ENCODE peak calls at places on chromosomes 13 and 19, in nine cellular contexts. One of them, this sample, is unnamed.
A peak's percentile ranks its signal among the peaks of the same experiment; 100 is the strongest.

GRCh38 chr19:10013834-10014618 is 743 bp downstream of the RDH8 start:
- DNase-seq in CD8-positive, alpha-beta T cell: no peak
- DNase-seq in pancreas: no peak
- DNase-seq in lower lobe of right lung: no peak
- DNase-seq in HL-60: no peak
- DNase-seq in fibroblast of lung: no peak
- DNase-seq in cardiac muscle cell: no peak
- DNase-seq in spleen: no peak
- DNase-seq in left lung: no peak
- DNase-seq in this sample: no peak

GRCh38 chr13:42110410-42111155 is 62.1 kb downstream of the DGKH start:
- DNase-seq in lower lobe of right lung: no peak
- DNase-seq in pancreas: peak; percentile 21
- DNase-seq in left lung: no peak
- DNase-seq in cardiac muscle cell: peak; percentile 88
- DNase-seq in CD8-positive, alpha-beta T cell: peak; percentile 13
- DNase-seq in HL-60: peak; percentile 63
- DNase-seq in spleen: no peak
- DNase-seq in fibroblast of lung: peak; percentile 87
- DNase-seq in this sample: peak; percentile 42

GRCh38 chr19:44891016-44891882 is at the start of gene TOMM40:
- DNase-seq in CD8-positive, alpha-beta T cell: peak; percentile 100
- DNase-seq in spleen: peak; percentile 98
- DNase-seq in HL-60: no peak
- DNase-seq in fibroblast of lung: no peak
- DNase-seq in left lung: peak; percentile 100
- DNase-seq in lower lobe of right lung: peak; percentile 100
- DNase-seq in pancreas: peak; percentile 100
- DNase-seq in cardiac muscle cell: no peak
- DNase-seq in this sample: no peak

GRCh38 chr19:30881986-30882385 is 467.2 kb downstream of the TSHZ3 start:
- DNase-seq in spleen: no peak
- DNase-seq in pancreas: no peak
- DNase-seq in left lung: no peak
- DNase-seq in CD8-positive, alpha-beta T cell: no peak
- DNase-seq in HL-60: no peak
- DNase-seq in fibroblast of lung: no peak
- DNase-seq in lower lobe of right lung: no peak
- DNase-seq in cardiac muscle cell: no peak
- DNase-seq in this sample: no peak

GRCh38 chr13:28161370-28161769 is 23.0 kb downstream of the PAN3 start:
- DNase-seq in left lung: no peak
- DNase-seq in CD8-positive, alpha-beta T cell: no peak
- DNase-seq in pancreas: no peak
- DNase-seq in spleen: no peak
- DNase-seq in HL-60: no peak
- DNase-seq in cardiac muscle cell: peak; percentile 26
- DNase-seq in lower lobe of right lung: no peak
- DNase-seq in fibroblast of lung: no peak
- DNase-seq in this sample: peak; percentile 36

GRCh38 chr19:50401505-50402450 is 17.0 kb upstream of the SPIB start:
- DNase-seq in CD8-positive, alpha-beta T cell: no peak
- DNase-seq in cardiac muscle cell: no peak
- DNase-seq in fibroblast of lung: no peak
- DNase-seq in left lung: no peak
- DNase-seq in spleen: no peak
- DNase-seq in pancreas: no peak
- DNase-seq in lower lobe of right lung: no peak
- DNase-seq in HL-60: no peak
- DNase-seq in this sample: no peak

GRCh38 chr19:15740785-15741184 is 3.0 kb downstream of the OR10H3 start:
- DNase-seq in fibroblast of lung: no peak
- DNase-seq in spleen: no peak
- DNase-seq in lower lobe of right lung: no peak
- DNase-seq in HL-60: no peak
- DNase-seq in CD8-positive, alpha-beta T cell: no peak
- DNase-seq in left lung: no peak
- DNase-seq in pancreas: no peak
- DNase-seq in cardiac muscle cell: no peak
- DNase-seq in this sample: no peak

GRCh38 chr19:19315444-19315843 is 4.9 kb downstream of the SUGP1 start:
- DNase-seq in cardiac muscle cell: no peak
- DNase-seq in lower lobe of right lung: no peak
- DNase-seq in HL-60: no peak
- DNase-seq in fibroblast of lung: no peak
- DNase-seq in spleen: no peak
- DNase-seq in left lung: no peak
- DNase-seq in CD8-positive, alpha-beta T cell: no peak
- DNase-seq in pancreas: no peak
- DNase-seq in this sample: no peak

GRCh38 chr13:20131057-20131832 is 29.6 kb downstream of the GJA3 start:
- DNase-seq in fibroblast of lung: no peak
- DNase-seq in spleen: no peak
- DNase-seq in left lung: no peak
- DNase-seq in pancreas: no peak
- DNase-seq in HL-60: peak; percentile 20
- DNase-seq in CD8-positive, alpha-beta T cell: no peak
- DNase-seq in cardiac muscle cell: no peak
- DNase-seq in lower lobe of right lung: no peak
- DNase-seq in this sample: no peak

GRCh38 chr13:72204291-72204690 is 337.3 kb upstream of the DACH1 start:
- DNase-seq in fibroblast of lung: peak; percentile 70
- DNase-seq in cardiac muscle cell: no peak
- DNase-seq in left lung: no peak
- DNase-seq in HL-60: no peak
- DNase-seq in spleen: no peak
- DNase-seq in pancreas: no peak
- DNase-seq in CD8-positive, alpha-beta T cell: no peak
- DNase-seq in lower lobe of right lung: no peak
- DNase-seq in this sample: no peak

GRCh38 chr13:109381546-109382180 is 404.7 kb downstream of the IRS2 start:
- DNase-seq in lower lobe of right lung: no peak
- DNase-seq in cardiac muscle cell: peak; percentile 64
- DNase-seq in fibroblast of lung: peak; percentile 32
- DNase-seq in left lung: no peak
- DNase-seq in pancreas: no peak
- DNase-seq in spleen: no peak
- DNase-seq in HL-60: no peak
- DNase-seq in CD8-positive, alpha-beta T cell: no peak
- DNase-seq in this sample: peak; percentile 64

GRCh38 chr13:38141792-38142191 is 207.9 kb upstream of the UFM1 start:
- DNase-seq in pancreas: no peak
- DNase-seq in spleen: no peak
- DNase-seq in left lung: no peak
- DNase-seq in CD8-positive, alpha-beta T cell: no peak
- DNase-seq in lower lobe of right lung: no peak
- DNase-seq in HL-60: no peak
- DNase-seq in fibroblast of lung: no peak
- DNase-seq in cardiac muscle cell: peak; percentile 44
- DNase-seq in this sample: no peak

GRCh38 chr13:112105884-112106283 is 38.9 kb downstream of the SOX1 start:
- DNase-seq in spleen: no peak
- DNase-seq in pancreas: no peak
- DNase-seq in lower lobe of right lung: no peak
- DNase-seq in HL-60: no peak
- DNase-seq in cardiac muscle cell: no peak
- DNase-seq in fibroblast of lung: no peak
- DNase-seq in CD8-positive, alpha-beta T cell: no peak
- DNase-seq in left lung: no peak
- DNase-seq in this sample: no peak

GRCh38 chr13:75792526-75793187 is 156.5 kb downstream of the LMO7 start:
- DNase-seq in cardiac muscle cell: peak; percentile 50
- DNase-seq in fibroblast of lung: no peak
- DNase-seq in left lung: no peak
- DNase-seq in spleen: no peak
- DNase-seq in HL-60: no peak
- DNase-seq in CD8-positive, alpha-beta T cell: no peak
- DNase-seq in lower lobe of right lung: no peak
- DNase-seq in pancreas: peak; percentile 27
- DNase-seq in this sample: no peak

GRCh38 chr13:99013951-99014350 is 36.1 kb upstream of the DOCK9 start:
- DNase-seq in pancreas: no peak
- DNase-seq in fibroblast of lung: no peak
- DNase-seq in CD8-positive, alpha-beta T cell: no peak
- DNase-seq in HL-60: no peak
- DNase-seq in cardiac muscle cell: no peak
- DNase-seq in spleen: no peak
- DNase-seq in left lung: no peak
- DNase-seq in lower lobe of right lung: no peak
- DNase-seq in this sample: no peak

GRCh38 chr13:67183151-67183550 is 47.0 kb downstream of the PCDH9 start:
- DNase-seq in pancreas: no peak
- DNase-seq in spleen: no peak
- DNase-seq in cardiac muscle cell: no peak
- DNase-seq in HL-60: no peak
- DNase-seq in fibroblast of lung: no peak
- DNase-seq in lower lobe of right lung: no peak
- DNase-seq in left lung: no peak
- DNase-seq in CD8-positive, alpha-beta T cell: no peak
- DNase-seq in this sample: no peak

GRCh38 chr19:3358919-3359849 is 7.2 kb upstream of the NFIC start:
- DNase-seq in cardiac muscle cell: peak; percentile 72
- DNase-seq in fibroblast of lung: peak; percentile 61
- DNase-seq in pancreas: peak; percentile 76
- DNase-seq in left lung: peak; percentile 69
- DNase-seq in CD8-positive, alpha-beta T cell: peak; percentile 63
- DNase-seq in lower lobe of right lung: peak; percentile 85
- DNase-seq in HL-60: peak; percentile 40
- DNase-seq in spleen: peak; percentile 93
- DNase-seq in this sample: no peak

GRCh38 chr13:63942372-63942771 is 2526.7 kb upstream of the PCDH20 start:
- DNase-seq in pancreas: no peak
- DNase-seq in fibroblast of lung: peak; percentile 57
- DNase-seq in cardiac muscle cell: no peak
- DNase-seq in lower lobe of right lung: no peak
- DNase-seq in left lung: no peak
- DNase-seq in HL-60: no peak
- DNase-seq in CD8-positive, alpha-beta T cell: no peak
- DNase-seq in spleen: no peak
- DNase-seq in this sample: no peak

GRCh38 chr19:17829855-17830566 is 8.7 kb upstream of the INSL3 start:
- DNase-seq in CD8-positive, alpha-beta T cell: no peak
- DNase-seq in cardiac muscle cell: peak; percentile 31
- DNase-seq in spleen: no peak
- DNase-seq in fibroblast of lung: peak; percentile 21
- DNase-seq in lower lobe of right lung: no peak
- DNase-seq in pancreas: peak; percentile 31
- DNase-seq in HL-60: no peak
- DNase-seq in left lung: no peak
- DNase-seq in this sample: peak; percentile 72
- H3K27ac ChIP-seq in CD8-positive, alpha-beta T cell: no peak overlapping the region
- H3K27ac ChIP-seq in cardiac muscle cell: peak overlapping the region; percentile 15
- H3K27ac ChIP-seq in spleen: no peak overlapping the region
- H3K27ac ChIP-seq in fibroblast of lung: no peak overlapping the region
- H3K27ac ChIP-seq in lower lobe of right lung: no peak overlapping the region
- H3K27ac ChIP-seq in pancreas: no peak overlapping the region
- H3K27ac ChIP-seq in HL-60: no peak overlapping the region
- H3K27ac ChIP-seq in left lung: no peak overlapping the region
- H3K27ac ChIP-seq in this sample: no peak overlapping the region

GRCh38 chr19:47068246-47068645 is 19.8 kb upstream of the TMEM160 start:
- DNase-seq in lower lobe of right lung: no peak
- DNase-seq in spleen: no peak
- DNase-seq in pancreas: no peak
- DNase-seq in CD8-positive, alpha-beta T cell: no peak
- DNase-seq in cardiac muscle cell: no peak
- DNase-seq in left lung: no peak
- DNase-seq in HL-60: no peak
- DNase-seq in fibroblast of lung: no peak
- DNase-seq in this sample: no peak
- H3K27ac ChIP-seq in lower lobe of right lung: no peak overlapping the region
- H3K27ac ChIP-seq in spleen: no peak overlapping the region
- H3K27ac ChIP-seq in pancreas: no peak overlapping the region
- H3K27ac ChIP-seq in CD8-positive, alpha-beta T cell: no peak overlapping the region
- H3K27ac ChIP-seq in cardiac muscle cell: no peak overlapping the region
- H3K27ac ChIP-seq in left lung: no peak overlapping the region
- H3K27ac ChIP-seq in HL-60: no peak overlapping the region
- H3K27ac ChIP-seq in fibroblast of lung: no peak overlapping the region
- H3K27ac ChIP-seq in this sample: no peak overlapping the region

DNA sequence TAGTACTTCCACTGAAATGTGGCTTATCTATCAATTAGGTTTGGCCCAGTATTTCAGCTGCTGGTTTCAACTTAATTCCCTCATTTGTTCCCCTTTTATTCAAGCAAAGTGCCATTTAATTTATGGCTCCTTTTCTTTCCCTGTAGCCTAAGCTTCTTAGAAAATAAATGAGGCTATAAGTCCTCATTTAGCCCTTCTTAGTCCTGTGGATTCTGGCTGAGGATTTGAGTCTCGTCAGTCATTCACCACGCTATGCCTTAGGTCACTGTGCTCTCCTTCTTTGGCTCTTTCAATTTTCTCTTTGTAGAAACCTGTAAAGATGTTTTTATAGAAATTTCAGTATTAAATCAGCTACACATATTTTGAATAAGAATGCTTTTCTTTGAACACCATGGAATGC is 579.1 kb downstream of the GPC6 start:
- DNase-seq in cardiac muscle cell: no peak
- DNase-seq in CD8-positive, alpha-beta T cell: no peak
- DNase-seq in lower lobe of right lung: no peak
- DNase-seq in left lung: no peak
- DNase-seq in fibroblast of lung: no peak
- DNase-seq in pancreas: no peak
- DNase-seq in spleen: no peak
- DNase-seq in HL-60: no peak
- DNase-seq in this sample: no peak
- H3K27ac ChIP-seq in cardiac muscle cell: no peak overlapping the region
- H3K27ac ChIP-seq in CD8-positive, alpha-beta T cell: no peak overlapping the region
- H3K27ac ChIP-seq in lower lobe of right lung: no peak overlapping the region
- H3K27ac ChIP-seq in left lung: no peak overlapping the region
- H3K27ac ChIP-seq in fibroblast of lung: no peak overlapping the region
- H3K27ac ChIP-seq in pancreas: no peak overlapping the region
- H3K27ac ChIP-seq in spleen: no peak overlapping the region
- H3K27ac ChIP-seq in HL-60: no peak overlapping the region
- H3K27ac ChIP-seq in this sample: no peak overlapping the region

GRCh38 chr19:56094449-56094848 is 26.6 kb downstream of the ZNF787 start:
- DNase-seq in left lung: no peak
- DNase-seq in lower lobe of right lung: no peak
- DNase-seq in spleen: no peak
- DNase-seq in cardiac muscle cell: no peak
- DNase-seq in HL-60: no peak
- DNase-seq in CD8-positive, alpha-beta T cell: no peak
- DNase-seq in pancreas: no peak
- DNase-seq in fibroblast of lung: no peak
- DNase-seq in this sample: no peak

GRCh38 chr19:56097776-56098175 is 23.3 kb downstream of the ZNF787 start:
- DNase-seq in left lung: no peak
- DNase-seq in cardiac muscle cell: no peak
- DNase-seq in pancreas: no peak
- DNase-seq in HL-60: no peak
- DNase-seq in fibroblast of lung: no peak
- DNase-seq in lower lobe of right lung: no peak
- DNase-seq in spleen: peak; percentile 52
- DNase-seq in CD8-positive, alpha-beta T cell: no peak
- DNase-seq in this sample: no peak

GRCh38 chr19:56097306-56097705 is 23.8 kb downstream of the ZNF787 start:
- DNase-seq in lower lobe of right lung: no peak
- DNase-seq in spleen: peak; percentile 79
- DNase-seq in fibroblast of lung: no peak
- DNase-seq in CD8-positive, alpha-beta T cell: no peak
- DNase-seq in HL-60: no peak
- DNase-seq in cardiac muscle cell: no peak
- DNase-seq in pancreas: no peak
- DNase-seq in left lung: no peak
- DNase-seq in this sample: no peak

GRCh38 chr19:56098731-56099577 is 22.1 kb downstream of the ZNF787 start:
- DNase-seq in HL-60: no peak
- DNase-seq in CD8-positive, alpha-beta T cell: no peak
- DNase-seq in pancreas: no peak
- DNase-seq in left lung: no peak
- DNase-seq in fibroblast of lung: no peak
- DNase-seq in lower lobe of right lung: no peak
- DNase-seq in spleen: peak; percentile 67
- DNase-seq in cardiac muscle cell: no peak
- DNase-seq in this sample: no peak

GRCh38 chr19:56096665-56097064 is 24.4 kb downstream of the ZNF787 start:
- DNase-seq in left lung: no peak
- DNase-seq in lower lobe of right lung: peak; percentile 24
- DNase-seq in HL-60: no peak
- DNase-seq in cardiac muscle cell: no peak
- DNase-seq in CD8-positive, alpha-beta T cell: no peak
- DNase-seq in fibroblast of lung: no peak
- DNase-seq in spleen: no peak
- DNase-seq in pancreas: no peak
- DNase-seq in this sample: no peak
- H3K27ac ChIP-seq in left lung: no peak overlapping the region
- H3K27ac ChIP-seq in lower lobe of right lung: no peak overlapping the region
- H3K27ac ChIP-seq in HL-60: no peak overlapping the region
- H3K27ac ChIP-seq in cardiac muscle cell: peak overlapping the region; percentile 36
- H3K27ac ChIP-seq in CD8-positive, alpha-beta T cell: no peak overlapping the region
- H3K27ac ChIP-seq in fibroblast of lung: no peak overlapping the region
- H3K27ac ChIP-seq in spleen: no peak overlapping the region
- H3K27ac ChIP-seq in pancreas: no peak overlapping the region
- H3K27ac ChIP-seq in this sample: no peak overlapping the region

This sample was measured in foreskin keratinocyte.